ENCODE peak calls at places on chromosomes 6 and 20, in seven cellular contexts. Q, P, L, V, K, G and B are unnamed samples. For H3K9me3, the result is how much of the 10 kb centered on the place peaks cover.

GRCh38 chr6:41706876-41707564 is 28.4 kb downstream of the TFEB start:
- DNase-seq in P (peak), L (no peak), V (peak), G (peak), K (peak), Q (no peak), B (no peak)

GRCh38 chr6:3426817-3427739 is 29.8 kb downstream of the SLC22A23 start:
- DNase-seq in K (no peak), P (no peak), G (no peak), Q (no peak), L (no peak), V (no peak), B (no peak)

GRCh38 chr6:127550403-127550802 is 26.6 kb upstream of the C6orf58 start:
- DNase-seq in L (no peak), K (no peak), Q (no peak), P (no peak), G (no peak), V (peak), B (no peak)

GRCh38 chr20:25257130-25257529 is 9.2 kb downstream of the PYGB start:
- DNase-seq in V (no peak), P (no peak), G (no peak), Q (peak), L (no peak), K (no peak), B (no peak)

GRCh38 chr6:13098808-13099570 is 229.3 kb downstream of the TBC1D7 start:
- DNase-seq in K (no peak), G (no peak), L (no peak), V (no peak), P (no peak), Q (no peak), B (no peak)

GRCh38 chr6:53014034-53014433 is 18.9 kb upstream of the GSTA4 start:
- DNase-seq in G (no peak), Q (no peak), K (no peak), V (peak), P (no peak), L (no peak), B (no peak)

GRCh38 chr6:74585779-74586178 is 620.1 kb downstream of the COL12A1 start:
- DNase-seq in L (no peak), G (no peak), Q (no peak), P (no peak), V (peak), K (no peak), B (no peak)

GRCh38 chr6:134888316-134888715 is 61.6 kb downstream of the ALDH8A1 start:
- DNase-seq in L (no peak), V (no peak), Q (no peak), K (no peak), P (no peak), G (no peak), B (no peak)

GRCh38 chr6:50718058-50718457 is 4.7 kb downstream of the TFAP2D start:
- DNase-seq in L (no peak), P (no peak), V (no peak), K (no peak), G (no peak), Q (no peak), B (no peak)

GRCh38 chr6:87154641-87155271 is 609 bp upstream of the ZNF292 start:
- DNase-seq in V (peak), L (no peak), Q (no peak), P (peak), G (no peak), K (no peak), B (peak)

GRCh38 chr6:11780097-11780428 is 1.5 kb upstream of the ADTRP start:
- DNase-seq in G (no peak), L (no peak), P (no peak), K (no peak), V (no peak), Q (no peak), B (no peak)

GRCh38 chr20:22449115-22449973 is 135.0 kb downstream of the FOXA2 start:
- DNase-seq in V (no peak), P (no peak), G (peak), L (no peak), Q (no peak), K (no peak), B (no peak)

GRCh38 chr6:74551896-74552295 is 654.0 kb downstream of the COL12A1 start:
- DNase-seq in G (no peak), L (no peak), P (no peak), V (peak), K (no peak), Q (no peak), B (no peak)

GRCh38 chr6:4564746-4565145 is 211.5 kb upstream of the CDYL start:
- DNase-seq in K (no peak), Q (no peak), V (no peak), G (no peak), L (no peak), P (no peak), B (no peak)

GRCh38 chr6:13462380-13463326 is 24.7 kb downstream of the GFOD1 start:
- DNase-seq in V (no peak), Q (no peak), G (no peak), P (peak), L (no peak), K (no peak), B (no peak)

GRCh38 chr20:7989379-7989778 is 30.2 kb downstream of the TMX4 start:
- DNase-seq in Q (no peak), V (no peak), K (no peak), G (no peak), P (no peak), L (no peak), B (no peak)

GRCh38 chr6:44665143-44665542 is 277.6 kb downstream of the CDC5L start:
- DNase-seq in V (no peak), G (no peak), K (no peak), L (no peak), P (no peak), Q (no peak), B (no peak)

GRCh38 chr6:52993461-52993860 is 1.6 kb downstream of the GSTA4 start:
- DNase-seq in L (no peak), G (no peak), K (no peak), V (no peak), Q (no peak), P (no peak), B (no peak)

GRCh38 chr20:51961964-51962761 is 159.8 kb upstream of the SALL4 start:
- DNase-seq in P (no peak), V (no peak), K (no peak), L (no peak), Q (no peak), G (no peak), B (no peak)

GRCh38 chr20:19765266-19765665 is 7.2 kb downstream of the RIN2 start:
- DNase-seq in V (no peak), G (no peak), Q (no peak), L (no peak), P (no peak), K (no peak), B (no peak)

GRCh38 chr6:2616796-2617195 is 133.9 kb downstream of the MYLK4 start:
- DNase-seq in K (no peak), G (no peak), L (no peak), Q (no peak), P (no peak), V (no peak), B (no peak)

GRCh38 chr6:142088858-142089216 is 43.9 kb upstream of the GJE1 start:
- DNase-seq in Q (no peak), P (no peak), K (no peak), V (peak), L (no peak), G (no peak), B (no peak)

GRCh38 chr6:1485678-1486077 is 96.3 kb downstream of the FOXF2 start:
- DNase-seq in K (no peak), G (no peak), L (no peak), Q (no peak), V (peak), P (no peak), B (no peak)

GRCh38 chr6:81865712-81866111 is 113.2 kb upstream of the TENT5A start:
- DNase-seq in L (no peak), K (no peak), G (no peak), V (peak), P (no peak), Q (no peak), B (no peak)

GRCh38 chr20:24991897-24992419 is 593 bp downstream of the APMAP start:
- DNase-seq in G (peak), V (no peak), Q (peak), K (peak), L (no peak), P (peak), B (no peak)

GRCh38 chr6:53593001-53593488 is 48.1 kb upstream of the GCLC start:
- DNase-seq in K (no peak), V (peak), P (no peak), G (no peak), Q (no peak), L (no peak), B (no peak)

GRCh38 chr20:18684775-18685174 is 96.9 kb downstream of the DTD1 start:
- DNase-seq in Q (no peak), K (no peak), P (no peak), G (no peak), L (no peak), V (no peak), B (no peak)

GRCh38 chr6:26536571-26537159 is 1.5 kb upstream of the HMGN4 start:
- DNase-seq in K (peak), Q (peak), L (peak), V (peak), P (peak), G (no peak), B (no peak)

GRCh38 chr6:85464260-85464644 is 14.4 kb downstream of the NT5E start:
- DNase-seq in L (no peak), K (peak), P (no peak), G (peak), V (peak), Q (no peak), B (no peak)

GRCh38 chr6:43013020-43013842 is 515 bp downstream of the MEA1 start:
- DNase-seq in P (no peak), K (no peak), L (no peak), G (no peak), Q (no peak), V (peak), B (no peak)

GRCh38 chr6:3617192-3617631 is 134.3 kb downstream of the PXDC1 start:
- DNase-seq in Q (no peak), V (no peak), G (no peak), P (no peak), K (peak), L (no peak), B (no peak)

GRCh38 chr6:32181890-32182529 is 2.0 kb downstream of the AGER start:
- DNase-seq in Q (no peak), K (no peak), G (no peak), V (no peak), P (no peak), L (no peak), B (no peak)

DNA sequence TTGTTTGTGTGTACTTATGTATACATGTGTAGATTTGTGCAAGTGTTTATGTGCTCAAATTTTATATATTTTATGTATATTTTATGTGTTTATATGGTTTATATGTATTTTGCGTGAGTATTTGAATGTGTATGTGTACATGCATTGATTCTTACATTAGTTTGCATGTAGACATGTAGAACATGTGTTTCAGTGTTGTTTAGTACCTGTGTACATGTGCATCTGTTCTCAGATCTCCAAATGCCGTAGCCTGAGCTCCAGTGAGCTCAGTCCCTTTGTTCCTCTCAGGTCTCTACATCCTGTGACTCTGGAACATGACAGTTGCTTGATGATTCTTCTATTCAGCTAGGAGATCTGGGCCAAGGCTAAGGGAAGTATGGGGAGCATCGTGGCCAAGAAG is 4.5 kb upstream of the DEFB119 start:
- DNase-seq in V (no peak), K (no peak), G (no peak), P (no peak), Q (no peak), L (no peak), B (no peak)
- H3K9me3 ChIP-seq in V (under half), K (under half), G (under half), P (under half), Q (under half), L (under half), B (under half)

GRCh38 chr6:104958178-104958520 is 1.2 kb downstream of the LIN28B start:
- DNase-seq in V (no peak), P (peak), L (no peak), G (no peak), Q (no peak), K (no peak), B (no peak)

GRCh38 chr6:104955927-104956662 is 812 bp upstream of the LIN28B start:
- DNase-seq in Q (no peak), K (no peak), G (no peak), V (no peak), L (peak), P (peak), B (no peak)

GRCh38 chr6:104955491-104955890 is 1.4 kb upstream of the LIN28B start:
- DNase-seq in P (no peak), G (no peak), Q (no peak), V (no peak), L (no peak), K (no peak), B (no peak)

GRCh38 chr6:104957301-104958177 is 632 bp downstream of the LIN28B start:
- DNase-seq in K (no peak), L (peak), Q (no peak), V (no peak), P (peak), G (no peak), B (no peak)

DNA sequence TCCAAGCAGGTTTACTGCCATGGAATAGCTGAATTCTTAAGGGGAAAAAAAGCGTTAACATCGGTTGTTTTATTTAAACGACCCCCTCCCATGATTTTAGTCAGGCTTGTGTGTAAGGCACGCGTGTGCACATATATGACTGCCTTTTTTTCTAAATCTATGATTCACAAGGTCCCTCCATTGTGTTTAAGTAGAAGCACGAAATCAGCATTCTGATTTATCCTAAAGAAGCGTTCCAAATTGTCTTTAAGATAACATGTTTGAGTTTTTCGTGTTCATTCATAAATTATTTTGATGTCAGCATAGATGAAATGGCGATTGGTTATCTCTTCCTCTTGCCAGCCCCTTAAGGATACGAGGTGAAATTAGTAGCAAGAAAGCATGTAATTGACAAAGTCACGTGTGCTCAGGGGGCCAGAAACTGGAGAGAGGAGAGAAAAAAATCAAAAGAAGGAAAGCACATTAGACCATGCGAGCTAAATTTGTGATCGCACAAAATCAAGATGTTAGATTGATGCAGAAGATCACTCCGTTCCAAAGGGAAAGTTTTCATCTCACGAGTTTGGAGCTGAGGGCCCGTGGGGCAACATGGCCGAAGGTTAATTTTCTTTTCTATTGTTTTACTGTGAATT is at the start of gene LIN28B:
- DNase-seq in L (no peak), V (no peak), Q (no peak), K (no peak), P (peak), G (no peak), B (no peak)
- H3K4me3 ChIP-seq in L (peak), V (no peak), Q (no peak), K (no peak), P (peak), G (no peak), B (no peak)

DNA sequence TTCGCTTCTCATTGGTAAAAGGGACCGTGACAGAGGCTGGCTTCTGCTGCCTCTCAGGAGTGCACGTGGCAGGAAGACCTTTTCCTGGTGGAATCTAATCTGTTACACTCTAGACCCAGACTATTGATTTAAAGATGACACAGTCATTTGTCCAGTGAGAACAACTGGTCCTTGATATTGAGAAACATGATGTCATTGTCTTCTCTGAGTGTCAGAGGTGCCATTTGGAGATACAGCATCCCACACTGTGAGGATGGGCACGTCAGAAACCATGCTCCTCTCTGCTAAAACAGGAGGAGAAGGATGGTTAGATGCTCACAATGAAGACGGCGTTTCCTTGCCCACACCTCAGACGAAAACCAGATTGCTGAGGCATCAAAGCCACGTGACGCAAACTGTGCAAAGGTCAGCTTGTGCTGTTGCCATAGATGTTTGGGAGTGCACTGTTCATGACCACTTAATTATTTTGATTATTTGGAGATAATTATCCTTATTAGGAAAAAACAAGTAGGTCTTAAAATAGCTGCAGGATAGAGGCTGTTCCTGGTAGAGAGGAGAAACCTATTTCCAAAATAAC is 169.0 kb downstream of the SMOC2 start:
- DNase-seq in G (no peak), Q (no peak), P (no peak), V (no peak), L (no peak), K (peak), B (no peak)
- H3K9me3 ChIP-seq in G (under half), Q (under half), P (under half), V (under half), L (under half), K (under half), B (under half)

GRCh38 chr6:106083618-106084017 is 2.5 kb upstream of the PRDM1 start:
- DNase-seq in P (no peak), K (no peak), G (no peak), V (no peak), Q (no peak), L (no peak), B (no peak)

GRCh38 chr6:106085984-106086832 is at the start of gene PRDM1:
- DNase-seq in G (peak), Q (peak), P (peak), L (no peak), V (peak), K (peak), B (peak)

GRCh38 chr6:106085687-106085983 is 501 bp upstream of the PRDM1 start:
- DNase-seq in G (no peak), P (no peak), V (no peak), L (no peak), Q (no peak), K (no peak), B (no peak)

GRCh38 chr6:106084106-106084963 is 1.8 kb upstream of the PRDM1 start:
- DNase-seq in V (peak), K (peak), P (peak), Q (peak), G (peak), L (no peak), B (no peak)

GRCh38 chr6:106084973-106085686 is 1.0 kb upstream of the PRDM1 start:
- DNase-seq in P (no peak), G (no peak), Q (no peak), V (peak), L (no peak), K (no peak), B (no peak)
- H3K4me3 ChIP-seq in P (peak), G (peak), Q (no peak), V (peak), L (no peak), K (peak), B (peak)

GRCh38 chr20:57507477-57507876 is 17.5 kb downstream of the CTCFL start:
- DNase-seq in K (no peak), V (no peak), P (no peak), Q (no peak), G (no peak), L (no peak), B (no peak)
- H3K9me3 ChIP-seq in K (under half), V (under half), P (under half), Q (under half), G (under half), L (under half), B (under half)

DNA sequence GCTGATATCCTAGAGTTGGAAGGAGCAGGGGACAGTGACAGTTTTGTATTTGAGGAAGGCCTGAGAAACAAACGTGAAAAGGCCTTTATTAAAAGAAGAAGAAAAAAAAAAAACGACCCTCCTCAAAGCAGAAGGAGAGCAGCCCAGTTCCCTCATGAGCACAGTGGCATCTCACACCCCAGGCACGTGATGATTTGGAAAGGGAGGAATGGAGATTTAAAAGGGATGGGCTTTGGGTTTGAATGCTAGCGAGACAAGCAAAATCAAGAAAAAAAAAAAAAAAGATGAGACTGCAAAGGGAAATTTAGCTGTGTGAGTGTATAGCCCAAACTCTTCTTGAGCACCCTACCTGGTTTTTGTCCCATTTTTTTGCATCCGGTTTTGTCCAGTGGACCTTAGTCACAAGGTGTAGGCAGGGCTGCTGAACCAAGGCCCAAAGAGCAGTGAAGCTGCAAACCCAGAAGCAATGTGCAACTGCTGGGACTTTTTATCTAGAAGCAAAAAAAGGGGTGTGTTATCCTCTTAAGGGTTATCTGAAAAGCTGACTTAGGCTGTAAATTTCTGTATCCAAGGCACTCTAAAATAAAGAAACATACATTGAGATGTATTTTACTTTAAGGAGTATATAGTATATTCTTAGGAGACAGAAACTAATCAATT is 54.5 kb upstream of the RREB1 start:
- DNase-seq in G (no peak), L (no peak), P (no peak), V (no peak), K (no peak), Q (no peak), B (no peak)
- H3K4me3 ChIP-seq in G (peak), L (no peak), P (no peak), V (no peak), K (no peak), Q (no peak), B (no peak)